ENCODE peak calls at places on chromosomes 16 and 17, in five cellular contexts. One of them, this sample, is unnamed.

GRCh38 chr16:56569971-56570370 is 5.1 kb downstream of the MT4 start:
- DNase-seq in mesenchymal stem cell: no peak
- DNase-seq in H1: no peak
- DNase-seq in H9: no peak
- DNase-seq in neuronal stem cell: no peak
- DNase-seq in this sample: no peak

GRCh38 chr16:51327001-51327400 is 175.9 kb upstream of the SALL1 start:
- DNase-seq in mesenchymal stem cell: peak
- DNase-seq in H9: no peak
- DNase-seq in neuronal stem cell: no peak
- DNase-seq in H1: no peak
- DNase-seq in this sample: no peak

GRCh38 chr17:67647482-67647881 is 70.3 kb upstream of the NOL11 start:
- DNase-seq in neuronal stem cell: no peak
- DNase-seq in H9: no peak
- DNase-seq in H1: no peak
- DNase-seq in mesenchymal stem cell: no peak
- DNase-seq in this sample: no peak

GRCh38 chr17:61647044-61647443 is 56.0 kb upstream of the NACA2 start:
- DNase-seq in neuronal stem cell: no peak
- DNase-seq in H1: no peak
- DNase-seq in mesenchymal stem cell: no peak
- DNase-seq in H9: no peak
- DNase-seq in this sample: peak

GRCh38 chr17:79045001-79045729 is 21.2 kb downstream of the C1QTNF1 start:
- DNase-seq in mesenchymal stem cell: no peak
- DNase-seq in neuronal stem cell: no peak
- DNase-seq in H1: no peak
- DNase-seq in H9: no peak
- DNase-seq in this sample: no peak

GRCh38 chr16:29736112-29736511 is 9.7 kb downstream of the C16orf54 start:
- DNase-seq in neuronal stem cell: no peak
- DNase-seq in H9: no peak
- DNase-seq in H1: no peak
- DNase-seq in mesenchymal stem cell: no peak
- DNase-seq in this sample: no peak

GRCh38 chr17:49585422-49586027 is 9.9 kb downstream of the NXPH3 start:
- DNase-seq in neuronal stem cell: no peak
- DNase-seq in H9: peak
- DNase-seq in mesenchymal stem cell: no peak
- DNase-seq in H1: no peak
- DNase-seq in this sample: peak

GRCh38 chr17:53607475-53607874 is 215.3 kb upstream of the KIF2B start:
- DNase-seq in H9: peak
- DNase-seq in H1: peak
- DNase-seq in mesenchymal stem cell: no peak
- DNase-seq in neuronal stem cell: no peak
- DNase-seq in this sample: no peak

GRCh38 chr16:635573-636205 is 416 bp downstream of the METTL26 start:
- DNase-seq in H1: no peak
- DNase-seq in mesenchymal stem cell: no peak
- DNase-seq in neuronal stem cell: no peak
- DNase-seq in H9: no peak
- DNase-seq in this sample: peak

GRCh38 chr16:8595783-8596182 is 5.5 kb upstream of the TMEM114 start:
- DNase-seq in H1: no peak
- DNase-seq in neuronal stem cell: no peak
- DNase-seq in mesenchymal stem cell: no peak
- DNase-seq in H9: no peak
- DNase-seq in this sample: no peak

GRCh38 chr17:58227733-58228132 is 8.7 kb upstream of the MKS1 start:
- DNase-seq in mesenchymal stem cell: no peak
- DNase-seq in neuronal stem cell: no peak
- DNase-seq in H9: no peak
- DNase-seq in H1: no peak
- DNase-seq in this sample: no peak

GRCh38 chr16:46748775-46749705 is 896 bp upstream of the MYLK3 start:
- DNase-seq in neuronal stem cell: no peak
- DNase-seq in H9: no peak
- DNase-seq in mesenchymal stem cell: peak
- DNase-seq in H1: no peak
- DNase-seq in this sample: no peak

GRCh38 chr17:75836605-75837004 is 7.6 kb downstream of the UNC13D start:
- DNase-seq in neuronal stem cell: no peak
- DNase-seq in mesenchymal stem cell: no peak
- DNase-seq in H9: no peak
- DNase-seq in H1: no peak
- DNase-seq in this sample: no peak

GRCh38 chr17:59829217-59830006 is 63.3 kb downstream of the TUBD1 start:
- DNase-seq in H9: no peak
- DNase-seq in mesenchymal stem cell: peak
- DNase-seq in neuronal stem cell: no peak
- DNase-seq in H1: no peak
- DNase-seq in this sample: peak

GRCh38 chr17:70108166-70108565 is 33.1 kb downstream of the KCNJ16 start:
- DNase-seq in neuronal stem cell: no peak
- DNase-seq in H9: no peak
- DNase-seq in mesenchymal stem cell: no peak
- DNase-seq in H1: no peak
- DNase-seq in this sample: peak

GRCh38 chr17:38703742-38704644 is 1.1 kb upstream of the MLLT6 start:
- DNase-seq in neuronal stem cell: peak
- DNase-seq in H1: peak
- DNase-seq in H9: peak
- DNase-seq in mesenchymal stem cell: peak
- DNase-seq in this sample: peak

GRCh38 chr16:79918916-79919315 is 318.4 kb upstream of the MAF start:
- DNase-seq in mesenchymal stem cell: no peak
- DNase-seq in H9: no peak
- DNase-seq in H1: no peak
- DNase-seq in neuronal stem cell: no peak
- DNase-seq in this sample: no peak

GRCh38 chr17:47941998-47942490 is 673 bp downstream of the PNPO start:
- DNase-seq in mesenchymal stem cell: no peak
- DNase-seq in neuronal stem cell: no peak
- DNase-seq in H9: no peak
- DNase-seq in H1: no peak
- DNase-seq in this sample: no peak

GRCh38 chr16:24668481-24669001 is 60.9 kb upstream of the TNRC6A start:
- DNase-seq in H9: no peak
- DNase-seq in neuronal stem cell: no peak
- DNase-seq in H1: no peak
- DNase-seq in mesenchymal stem cell: peak
- DNase-seq in this sample: no peak

GRCh38 chr16:8905168-8905762 is 23.1 kb downstream of the LITAFD start:
- DNase-seq in neuronal stem cell: no peak
- DNase-seq in H9: no peak
- DNase-seq in H1: no peak
- DNase-seq in mesenchymal stem cell: peak
- DNase-seq in this sample: peak

GRCh38 chr17:4314179-4314578 is 50.4 kb upstream of the ANKFY1 start:
- DNase-seq in mesenchymal stem cell: no peak
- DNase-seq in H9: no peak
- DNase-seq in H1: no peak
- DNase-seq in neuronal stem cell: no peak
- DNase-seq in this sample: no peak

GRCh38 chr16:617855-618254 is 12.9 kb upstream of the WFIKKN1 start:
- DNase-seq in mesenchymal stem cell: no peak
- DNase-seq in H1: no peak
- DNase-seq in neuronal stem cell: no peak
- DNase-seq in H9: no peak
- DNase-seq in this sample: no peak

GRCh38 chr17:77656054-77656453 is 302.4 kb upstream of the TNRC6C start:
- DNase-seq in H1: no peak
- DNase-seq in mesenchymal stem cell: no peak
- DNase-seq in H9: no peak
- DNase-seq in neuronal stem cell: no peak
- DNase-seq in this sample: no peak
- H3K18ac ChIP-seq in H1: no peak
- H3K18ac ChIP-seq in mesenchymal stem cell: no peak
- H3K18ac ChIP-seq in H9: no peak
- H3K18ac ChIP-seq in neuronal stem cell: no peak
- H3K18ac ChIP-seq in this sample: no peak

DNA sequence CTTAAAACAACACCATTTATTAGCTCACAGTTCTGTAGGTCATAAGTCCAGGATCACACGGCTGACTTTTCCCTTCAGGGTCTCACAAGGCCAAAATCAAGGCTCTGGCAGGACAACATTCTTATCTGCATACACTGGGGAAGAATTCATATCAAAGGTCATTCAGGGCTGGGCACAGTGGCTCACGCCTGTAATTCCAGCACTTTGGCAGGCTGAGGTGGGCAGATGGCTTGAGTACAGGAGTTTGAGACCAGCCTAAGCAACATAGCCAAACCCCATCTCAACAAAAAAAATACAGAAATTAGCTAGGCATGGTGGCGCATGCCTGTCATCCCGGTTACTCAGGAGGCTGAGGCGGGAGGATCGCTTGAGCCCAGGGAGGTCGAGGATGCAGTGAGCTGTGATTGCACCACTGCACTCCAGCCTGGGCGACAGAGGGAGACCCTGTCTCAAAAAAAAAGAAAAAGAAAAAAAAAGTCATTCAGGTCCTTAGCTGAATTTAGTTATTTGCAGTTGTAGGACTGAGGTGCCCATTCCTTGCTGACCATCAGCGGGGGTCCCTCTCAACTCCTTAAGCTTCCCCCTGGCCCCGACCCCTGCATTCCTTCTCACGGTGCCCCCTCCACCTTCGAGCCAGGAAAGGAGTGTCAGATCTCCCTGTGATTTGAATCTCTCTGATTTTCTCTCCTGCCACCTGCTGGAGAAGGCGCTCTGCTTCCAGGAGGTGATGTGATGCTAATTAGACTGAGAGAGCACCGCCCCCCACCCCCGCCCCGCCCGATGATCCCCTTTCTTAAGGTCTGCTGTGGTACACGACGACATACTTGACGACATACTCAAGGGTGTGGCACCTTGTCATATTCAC is 91.8 kb upstream of the CLEC18A start:
- DNase-seq in mesenchymal stem cell: no peak
- DNase-seq in H9: peak
- DNase-seq in neuronal stem cell: peak
- DNase-seq in H1: peak
- DNase-seq in this sample: peak
- H2BK12ac ChIP-seq in mesenchymal stem cell: no peak
- H2BK12ac ChIP-seq in H9: no peak
- H2BK12ac ChIP-seq in neuronal stem cell: no peak
- H2BK12ac ChIP-seq in H1: no peak
- H2BK12ac ChIP-seq in this sample: no peak

GRCh38 chr16:86292942-86293341 is 217.4 kb upstream of the FOXF1 start:
- DNase-seq in neuronal stem cell: no peak
- DNase-seq in mesenchymal stem cell: no peak
- DNase-seq in H1: no peak
- DNase-seq in H9: no peak
- DNase-seq in this sample: no peak

GRCh38 chr16:86294535-86294934 is 215.8 kb upstream of the FOXF1 start:
- DNase-seq in H1: no peak
- DNase-seq in H9: no peak
- DNase-seq in neuronal stem cell: no peak
- DNase-seq in mesenchymal stem cell: peak
- DNase-seq in this sample: no peak

GRCh38 chr16:86292171-86292775 is 218.1 kb upstream of the FOXF1 start:
- DNase-seq in mesenchymal stem cell: no peak
- DNase-seq in neuronal stem cell: no peak
- DNase-seq in H1: no peak
- DNase-seq in H9: no peak
- DNase-seq in this sample: no peak

GRCh38 chr16:86296263-86296662 is 214.1 kb upstream of the FOXF1 start:
- DNase-seq in mesenchymal stem cell: peak
- DNase-seq in H9: no peak
- DNase-seq in H1: no peak
- DNase-seq in neuronal stem cell: no peak
- DNase-seq in this sample: no peak

GRCh38 chr16:86293897-86294296 is 216.4 kb upstream of the FOXF1 start:
- DNase-seq in H1: no peak
- DNase-seq in mesenchymal stem cell: peak
- DNase-seq in H9: no peak
- DNase-seq in neuronal stem cell: no peak
- DNase-seq in this sample: no peak
- H3K18ac ChIP-seq in H1: no peak
- H3K18ac ChIP-seq in mesenchymal stem cell: peak
- H3K18ac ChIP-seq in H9: no peak
- H3K18ac ChIP-seq in neuronal stem cell: no peak
- H3K18ac ChIP-seq in this sample: no peak

DNA sequence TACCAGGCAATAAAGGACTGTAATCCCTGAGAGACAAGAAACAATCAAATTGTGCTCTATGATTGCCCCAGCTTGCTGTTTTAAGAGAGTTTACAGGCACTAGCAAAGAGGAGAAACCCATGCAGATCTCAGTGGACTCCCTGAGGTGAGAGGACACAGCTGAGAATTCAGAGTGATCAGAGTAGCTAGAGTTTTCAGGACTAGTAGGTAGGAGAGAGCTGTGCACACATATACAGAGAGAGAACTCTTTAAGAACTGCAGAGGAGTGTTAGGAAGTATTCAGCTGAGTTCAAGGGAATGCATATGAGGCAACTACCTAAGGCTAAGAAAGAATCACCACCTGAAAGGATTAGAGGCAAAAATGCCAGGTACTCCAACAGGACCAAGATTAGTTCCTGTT is 904.8 kb downstream of the CDH8 start:
- DNase-seq in H9: peak
- DNase-seq in neuronal stem cell: no peak
- DNase-seq in H1: no peak
- DNase-seq in mesenchymal stem cell: no peak
- DNase-seq in this sample: no peak
- H2BK12ac ChIP-seq in H9: no peak
- H2BK12ac ChIP-seq in neuronal stem cell: no peak
- H2BK12ac ChIP-seq in H1: no peak
- H2BK12ac ChIP-seq in mesenchymal stem cell: no peak
- H2BK12ac ChIP-seq in this sample: no peak